ENCODE peak calls at places on chromosomes 5 and 9, in six cellular contexts. B, M, V, N, O and F are unnamed samples.

GRCh38 chr9:19231126-19232035 is 888 bp downstream of the DENND4C start:
- DNase-seq in N (no peak), V (peak), O (peak), B (peak), M (no peak), F (peak)

GRCh38 chr5:14036514-14036913 is 92.0 kb upstream of the DNAH5 start:
- DNase-seq in V (peak), N (no peak), B (peak), O (no peak), M (no peak), F (no peak)

GRCh38 chr9:81395301-81396054 is 293.9 kb downstream of the TLE1 start:
- DNase-seq in M (no peak), N (no peak), V (no peak), B (no peak), O (no peak), F (no peak)

GRCh38 chr9:87891754-87892153 is 9.1 kb downstream of the SPATA31E1 start:
- DNase-seq in M (no peak), V (no peak), B (no peak), O (no peak), N (no peak), F (no peak)

GRCh38 chr9:111483419-111483861 is 743 bp downstream of the ECPAS start:
- DNase-seq in M (peak), O (peak), V (no peak), N (peak), B (peak), F (peak)

GRCh38 chr5:79510638-79511037 is 3.3 kb downstream of the HOMER1 start:
- DNase-seq in M (no peak), O (no peak), V (no peak), N (no peak), B (no peak), F (no peak)

GRCh38 chr5:119876522-119876921 is 247.2 kb downstream of the FAM170A start:
- DNase-seq in V (no peak), N (no peak), O (no peak), M (no peak), B (no peak), F (no peak)

GRCh38 chr9:93954436-93955355 is at the start of gene BARX1:
- DNase-seq in V (no peak), B (no peak), M (no peak), O (no peak), N (no peak), F (no peak)

GRCh38 chr5:119031905-119032304 is 39.0 kb upstream of the DMXL1 start:
- DNase-seq in O (no peak), V (peak), B (no peak), N (no peak), M (no peak), F (peak)

GRCh38 chr5:143334903-143335302 is 68.6 kb downstream of the NR3C1 start:
- DNase-seq in B (no peak), O (no peak), M (no peak), N (no peak), V (no peak), F (no peak)

GRCh38 chr9:37309136-37309535 is 113.4 kb upstream of the GRHPR start:
- DNase-seq in N (no peak), M (no peak), O (no peak), B (peak), V (no peak), F (peak)

GRCh38 chr5:147479949-147480348 is 29.9 kb downstream of the DPYSL3 start:
- DNase-seq in N (no peak), M (no peak), B (no peak), V (no peak), O (no peak), F (no peak)

GRCh38 chr9:116238225-116238624 is 84.6 kb downstream of the PAPPA start:
- DNase-seq in B (no peak), V (no peak), N (no peak), O (no peak), M (no peak), F (no peak)

GRCh38 chr5:107602896-107603295 is 67.8 kb downstream of the EFNA5 start:
- DNase-seq in B (no peak), N (no peak), M (no peak), O (no peak), V (no peak), F (no peak)

GRCh38 chr9:94973491-94973941 is 247.0 kb downstream of the AOPEP start:
- DNase-seq in M (no peak), O (no peak), V (no peak), B (no peak), N (no peak), F (no peak)

GRCh38 chr5:33558489-33558888 is 117.7 kb downstream of the TARS1 start:
- DNase-seq in O (no peak), V (no peak), M (no peak), B (no peak), N (no peak), F (no peak)

GRCh38 chr5:138927979-138928378 is 52.8 kb upstream of the LRRTM2 start:
- DNase-seq in B (peak), V (no peak), N (no peak), O (no peak), M (no peak), F (no peak)

GRCh38 chr5:15320896-15321295 is 179.1 kb upstream of the FBXL7 start:
- DNase-seq in N (no peak), M (no peak), O (no peak), B (no peak), V (no peak), F (no peak)

GRCh38 chr5:43461066-43461465 is 22.6 kb downstream of the TMEM267 start:
- DNase-seq in V (no peak), M (no peak), B (no peak), O (no peak), N (no peak), F (no peak)

GRCh38 chr9:34084562-34084961 is 35.9 kb upstream of the UBAP2 start:
- DNase-seq in M (no peak), V (no peak), B (peak), O (no peak), N (no peak), F (no peak)

GRCh38 chr9:26904070-26904469 is 11.5 kb upstream of the CAAP1 start:
- DNase-seq in B (no peak), V (no peak), M (no peak), N (no peak), O (no peak), F (no peak)

GRCh38 chr9:121646992-121647391 is 4.4 kb upstream of the DAB2IP start:
- DNase-seq in M (no peak), B (no peak), N (no peak), O (no peak), V (no peak), F (no peak)

GRCh38 chr5:142800776-142801494 is 30.8 kb downstream of the ARHGAP26 start:
- DNase-seq in M (no peak), B (no peak), V (no peak), O (no peak), N (peak), F (peak)

GRCh38 chr5:172594431-172594830 is 46.6 kb upstream of the NEURL1B start:
- DNase-seq in B (no peak), M (no peak), V (no peak), O (no peak), N (no peak), F (no peak)